ENCODE peak calls at places on chromosomes 6 and 20, in seven cellular contexts. X, N, S, L, K, E and H are unnamed samples.

GRCh38 chr20:58754584-58754983 is 62.0 kb downstream of the NPEPL1 start:
- DNase-seq in X (no peak), S (no peak), K (no peak), E (no peak), N (no peak), L (no peak), H (no peak)

GRCh38 chr6:136526196-136526930 is 23.9 kb downstream of the MAP7 start:
- DNase-seq in S (peak; percentile 69), L (no peak), X (peak; percentile 41), E (peak; percentile 16), N (peak; percentile 77), K (peak; percentile 88), H (no peak)

GRCh38 chr6:13729891-13730290 is 18.3 kb upstream of the RANBP9 start:
- DNase-seq in E (no peak), S (no peak), X (peak; percentile 20), K (no peak), L (no peak), N (no peak), H (no peak)

GRCh38 chr6:140977425-140977824 is 1155.3 kb upstream of the GJE1 start:
- DNase-seq in X (no peak), E (no peak), L (no peak), K (peak; percentile 4), S (no peak), N (no peak), H (no peak)

GRCh38 chr6:14455942-14456648 is 338.5 kb downstream of the CD83 start:
- DNase-seq in E (no peak), S (no peak), K (no peak), X (no peak), N (no peak), L (no peak), H (no peak)

GRCh38 chr20:45998761-45999160 is 9.9 kb upstream of the MMP9 start:
- DNase-seq in K (peak; percentile 88), X (no peak), S (no peak), L (peak; percentile 14), E (peak; percentile 33), N (no peak), H (no peak)

GRCh38 chr6:14709900-14710299 is 536.0 kb upstream of the JARID2 start:
- DNase-seq in S (no peak), E (no peak), X (no peak), L (no peak), N (no peak), K (no peak), H (no peak)

GRCh38 chr6:145155873-145156782 is 579.2 kb downstream of the EPM2A start:
- DNase-seq in X (no peak), K (no peak), S (no peak), N (no peak), E (no peak), L (no peak), H (no peak)

GRCh38 chr6:1630212-1630770 is 20.6 kb downstream of the FOXC1 start:
- DNase-seq in L (no peak), N (no peak), E (no peak), X (no peak), S (no peak), K (no peak), H (no peak)

GRCh38 chr6:147448775-147449174 is 59.7 kb upstream of the SAMD5 start:
- DNase-seq in L (no peak), S (no peak), X (no peak), N (no peak), K (no peak), E (no peak), H (no peak)

GRCh38 chr20:57662313-57663240 is 42.4 kb upstream of the ZBP1 start:
- DNase-seq in L (no peak), X (no peak), E (no peak), N (no peak), K (no peak), S (no peak), H (no peak)

GRCh38 chr6:116011096-116011401 is 49.6 kb downstream of the FRK start:
- DNase-seq in N (no peak), X (no peak), E (no peak), S (no peak), L (no peak), K (no peak), H (no peak)

GRCh38 chr6:170027111-170028043 is 263.5 kb downstream of the DLL1 start:
- DNase-seq in X (no peak), K (peak; percentile 79), N (no peak), E (no peak), S (no peak), L (no peak), H (no peak)

GRCh38 chr20:34010405-34010895 is 16.7 kb downstream of the RALY start:
- DNase-seq in N (peak; percentile 57), K (peak; percentile 29), X (no peak), E (no peak), S (no peak), L (no peak), H (no peak)

GRCh38 chr20:23009636-23010035 is 25.5 kb upstream of the SSTR4 start:
- DNase-seq in L (no peak), S (no peak), X (no peak), E (no peak), N (no peak), K (no peak), H (no peak)

GRCh38 chr6:73968358-73968757 is 272.4 kb downstream of the CD109 start:
- DNase-seq in K (no peak), X (no peak), L (no peak), E (no peak), S (no peak), N (no peak), H (no peak)

GRCh38 chr6:15421945-15422733 is 176.3 kb downstream of the JARID2 start:
- DNase-seq in N (no peak), E (no peak), S (no peak), L (no peak), X (no peak), K (peak; percentile 33), H (no peak)

GRCh38 chr6:75424610-75425548 is 68.7 kb downstream of the FILIP1 start:
- DNase-seq in X (no peak), N (no peak), E (no peak), L (no peak), K (no peak), S (no peak), H (no peak)

GRCh38 chr6:56255370-56255769 is 8.0 kb upstream of the COL21A1 start:
- DNase-seq in X (no peak), E (no peak), S (no peak), L (no peak), N (no peak), K (no peak), H (no peak)

GRCh38 chr20:8082999-8083398 is 49.1 kb upstream of the PLCB1 start:
- DNase-seq in K (peak; percentile 39), E (peak; percentile 16), L (no peak), X (no peak), N (no peak), S (no peak), H (no peak)

GRCh38 chr6:70299456-70299855 is 3.4 kb downstream of the COL9A1 start:
- DNase-seq in X (no peak), K (peak; percentile 41), S (peak; percentile 59), E (no peak), L (no peak), N (peak; percentile 40), H (no peak)

GRCh38 chr6:153167026-153167891 is 36.2 kb upstream of the RGS17 start:
- DNase-seq in E (no peak), S (no peak), N (no peak), X (peak; percentile 63), K (peak; percentile 5), L (no peak), H (no peak)

GRCh38 chr6:30688569-30688968 is 2.1 kb upstream of the PPP1R18 start:
- DNase-seq in X (no peak), L (peak; percentile 82), K (no peak), N (no peak), S (no peak), E (no peak), H (no peak)

GRCh38 chr6:9576521-9576920 is 838.4 kb downstream of the TFAP2A start:
- DNase-seq in S (no peak), N (no peak), L (no peak), X (no peak), K (no peak), E (no peak), H (no peak)

DNA sequence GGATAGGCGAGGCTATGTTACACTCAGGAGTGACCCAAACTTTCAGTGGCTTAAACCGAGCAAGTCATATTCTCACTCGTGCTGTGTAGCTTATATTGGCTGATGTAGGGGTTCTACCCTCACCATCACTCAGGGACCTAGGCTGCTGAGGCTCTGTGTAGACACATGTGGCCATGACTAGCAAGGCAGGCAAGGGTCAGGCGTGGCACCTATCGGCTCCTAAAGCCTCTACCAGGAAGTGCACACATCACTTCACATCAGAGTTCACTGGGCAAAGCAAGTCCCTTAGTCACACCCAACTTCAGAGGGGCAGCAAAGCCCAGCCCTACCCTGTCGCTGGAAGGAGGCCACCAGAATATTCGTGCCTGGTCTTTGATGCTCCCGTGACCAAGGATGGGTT is 42.9 kb downstream of the PPP1R14C start:
- DNase-seq in X (no peak), N (no peak), L (peak; percentile 32), S (no peak), E (no peak), K (no peak), H (no peak)
- TF ChIP-seq CTCF in X (no peak), N (no peak), L (no peak), S (no peak), E (no peak), K (no peak), H (no peak)

GRCh38 chr6:118651282-118652050 is at the start of gene CEP85L:
- DNase-seq in X (peak; percentile 56), S (peak; percentile 95), N (peak; percentile 97), E (peak; percentile 95), K (peak; percentile 94), L (peak; percentile 93), H (peak; percentile 95)
- TF ChIP-seq CTCF in X (no peak), S (no peak), N (no peak), E (peak; percentile 20), K (no peak), L (peak; percentile 4), H (no peak)

GRCh38 chr6:161139766-161140553 is 133.9 kb downstream of the AGPAT4 start:
- DNase-seq in X (no peak), K (no peak), E (no peak), L (no peak), N (no peak), S (no peak), H (no peak)
- TF ChIP-seq CTCF in X (no peak), K (no peak), E (no peak), L (no peak), N (no peak), S (no peak), H (no peak)

DNA sequence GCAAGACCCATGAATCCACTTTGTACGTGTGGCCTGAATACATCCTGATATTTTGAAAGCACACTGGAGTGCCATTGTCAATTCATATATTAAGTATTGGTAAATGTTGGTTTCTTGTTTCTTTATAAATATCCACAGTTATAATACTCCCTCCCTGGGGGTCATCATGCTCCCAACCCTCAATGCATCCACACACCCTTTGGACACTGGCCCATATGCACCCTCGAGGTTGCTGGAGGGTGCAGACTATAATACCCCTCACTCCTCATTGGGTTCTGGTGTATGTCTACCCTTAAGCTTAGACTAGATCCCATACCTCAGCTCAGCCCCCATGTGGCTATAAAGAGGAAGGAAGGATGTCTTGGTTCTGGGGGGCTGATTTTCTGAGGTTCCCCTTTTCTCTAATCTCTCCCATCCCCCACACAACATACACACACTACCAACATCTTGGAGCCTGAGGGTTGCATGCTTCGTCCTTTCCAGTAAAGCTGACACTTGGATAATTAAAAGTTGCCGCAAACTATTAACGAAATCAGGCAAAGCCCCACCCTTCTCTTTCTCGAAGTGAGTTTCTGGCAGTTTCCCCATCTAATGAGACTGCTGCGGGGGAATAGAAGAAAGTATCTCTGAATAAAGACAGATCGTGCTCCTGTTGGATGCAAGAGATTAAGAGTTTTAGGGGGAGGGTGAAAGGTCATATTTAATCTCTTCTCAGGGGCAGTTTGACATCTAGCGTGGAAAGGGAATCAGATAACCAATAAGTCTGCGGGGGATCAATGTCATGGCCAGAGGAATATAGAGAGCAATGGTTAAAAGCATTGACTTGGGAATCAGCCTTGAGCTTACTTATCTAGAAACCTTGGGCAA is 7.4 kb downstream of the PIM1 start:
- DNase-seq in N (no peak), X (no peak), E (peak; percentile 28), L (peak; percentile 32), K (peak; percentile 91), S (no peak), H (no peak)
- TF ChIP-seq CTCF in N (no peak), X (no peak), E (peak; percentile 14), L (peak; percentile 49), K (peak; percentile 30), S (peak; percentile 6), H (no peak)